ENCODE peak calls at places on chromosomes 12 and 14, in seven cellular contexts. H, N, Q, C, P, D and Y are unnamed samples.

GRCh38 chr12:4027412-4027811 is 154.2 kb upstream of the PARP11 start:
- DNase-seq in C (no peak), P (no peak), H (no peak), D (no peak), Q (no peak), N (peak), Y (no peak)

GRCh38 chr14:71720978-71721624 is 211.1 kb upstream of the RGS6 start:
- DNase-seq in D (no peak), H (peak), C (peak), P (peak), Q (no peak), N (peak), Y (peak)

GRCh38 chr14:100117647-100118376 is 41.6 kb downstream of the DEGS2 start:
- DNase-seq in H (no peak), Q (no peak), C (no peak), P (no peak), D (no peak), N (no peak), Y (no peak)

GRCh38 chr12:27133022-27133590 is 50.7 kb upstream of the C12orf71 start:
- DNase-seq in P (no peak), D (no peak), H (no peak), C (no peak), N (no peak), Q (no peak), Y (no peak)

GRCh38 chr14:70641548-70642312 is at the start of gene TTC9:
- DNase-seq in P (no peak), H (peak), Q (peak), N (no peak), D (peak), C (no peak), Y (no peak)

GRCh38 chr12:52913424-52913821 is 8.5 kb upstream of the KRT8 start:
- DNase-seq in C (no peak), Q (no peak), N (no peak), D (no peak), H (no peak), P (no peak), Y (no peak)

GRCh38 chr12:47079894-47080724 is at the start of gene AMIGO2:
- DNase-seq in D (peak), P (no peak), H (peak), Q (peak), C (peak), N (no peak), Y (peak)

GRCh38 chr12:94100254-94100653 is 48.1 kb upstream of the PLXNC1 start:
- DNase-seq in N (no peak), D (no peak), P (no peak), Q (no peak), H (peak), C (no peak), Y (peak)

GRCh38 chr14:37779480-37779879 is 184.1 kb downstream of the TTC6 start:
- DNase-seq in H (no peak), C (no peak), Q (no peak), P (no peak), D (no peak), N (no peak), Y (no peak)

GRCh38 chr14:27409936-27410335 is 812.1 kb upstream of the NOVA1 start:
- DNase-seq in P (no peak), N (no peak), D (no peak), C (no peak), Q (no peak), H (no peak), Y (no peak)

GRCh38 chr14:59751578-59751977 is 119.0 kb downstream of the RTN1 start:
- DNase-seq in H (no peak), Q (no peak), N (no peak), P (no peak), C (no peak), D (no peak), Y (no peak)

GRCh38 chr14:81127785-81128184 is 93.0 kb downstream of the GTF2A1 start:
- DNase-seq in P (no peak), H (peak), C (peak), D (no peak), Q (no peak), N (no peak), Y (peak)

GRCh38 chr12:120588948-120589930 is 8.0 kb upstream of the POP5 start:
- DNase-seq in Q (no peak), P (no peak), N (no peak), C (no peak), D (peak), H (no peak), Y (no peak)

GRCh38 chr14:20657216-20658211 is 16.0 kb upstream of the OR6S1 start:
- DNase-seq in D (no peak), P (no peak), Q (no peak), H (no peak), N (peak), C (no peak), Y (no peak)

GRCh38 chr12:91743727-91744126 is 401.9 kb downstream of the BTG1 start:
- DNase-seq in P (no peak), N (no peak), D (no peak), C (no peak), Q (no peak), H (no peak), Y (no peak)

GRCh38 chr12:121668750-121669524 is 517 bp downstream of the MORN3 start:
- DNase-seq in P (no peak), Q (peak), D (no peak), H (peak), N (peak), C (peak), Y (no peak)

GRCh38 chr12:104386461-104386860 is 70.3 kb upstream of the CHST11 start:
- DNase-seq in Q (no peak), C (no peak), P (no peak), D (no peak), N (no peak), H (no peak), Y (no peak)

GRCh38 chr12:71942259-71942658 is 3.6 kb downstream of the TPH2 start:
- DNase-seq in H (no peak), D (no peak), P (no peak), C (no peak), N (no peak), Q (no peak), Y (no peak)

GRCh38 chr14:71620401-71620800 is 311.8 kb upstream of the RGS6 start:
- DNase-seq in H (peak), N (no peak), P (no peak), Q (no peak), D (no peak), C (peak), Y (peak)

GRCh38 chr14:75294649-75295033 is 16.0 kb downstream of the FOS start:
- DNase-seq in C (no peak), D (no peak), N (no peak), H (no peak), Q (no peak), P (no peak), Y (no peak)

GRCh38 chr12:51238037-51238509 is 553 bp upstream of the DAZAP2 start:
- DNase-seq in C (no peak), P (no peak), Q (no peak), N (no peak), D (no peak), H (no peak), Y (no peak)

GRCh38 chr14:60981626-60982455 is 796 bp downstream of the SLC38A6 start:
- DNase-seq in P (no peak), C (peak), D (no peak), Q (no peak), N (peak), H (peak), Y (peak)

GRCh38 chr12:19139795-19140194 is 10.3 kb downstream of the PLEKHA5 start:
- DNase-seq in P (no peak), H (no peak), Q (no peak), C (no peak), N (no peak), D (no peak), Y (no peak)

GRCh38 chr14:105577339-105577861 is 51.0 kb downstream of the TMEM121 start:
- DNase-seq in N (no peak), C (no peak), H (no peak), P (no peak), Q (no peak), D (no peak), Y (no peak)

DNA sequence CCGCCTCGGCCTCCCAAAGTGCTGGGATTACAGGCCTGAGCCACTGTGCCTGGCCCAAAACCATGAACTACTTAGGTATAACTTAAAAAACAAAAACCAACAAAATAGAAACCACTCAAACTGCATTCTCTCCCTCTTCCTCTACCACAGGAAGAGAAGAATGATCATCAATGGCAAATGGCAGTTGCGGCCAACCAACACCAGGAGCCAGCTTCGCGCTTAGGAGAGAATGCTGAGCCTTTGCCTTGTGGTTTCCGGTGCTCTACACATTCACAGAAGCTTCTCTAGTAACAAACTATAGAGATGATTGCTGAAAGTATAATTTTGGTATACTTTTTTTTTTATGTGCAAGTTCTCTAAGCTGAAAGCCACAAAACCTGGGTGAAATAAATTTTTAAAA is 17.1 kb downstream of the CATSPERB start:
- DNase-seq in C (no peak), N (no peak), P (no peak), D (no peak), Q (no peak), H (no peak), Y (no peak)
- TF ChIP-seq CTCF in C (no peak), N (peak), P (no peak), D (no peak), Q (no peak), H (no peak), Y (no peak)

GRCh38 chr14:32495435-32495734 is 166.3 kb downstream of the AKAP6 start:
- DNase-seq in N (no peak), H (no peak), D (no peak), P (no peak), Q (no peak), C (no peak), Y (no peak)
- H3K4me3 ChIP-seq in N (no peak), H (peak), D (peak), P (peak), Q (no peak), C (no peak), Y (no peak)

DNA sequence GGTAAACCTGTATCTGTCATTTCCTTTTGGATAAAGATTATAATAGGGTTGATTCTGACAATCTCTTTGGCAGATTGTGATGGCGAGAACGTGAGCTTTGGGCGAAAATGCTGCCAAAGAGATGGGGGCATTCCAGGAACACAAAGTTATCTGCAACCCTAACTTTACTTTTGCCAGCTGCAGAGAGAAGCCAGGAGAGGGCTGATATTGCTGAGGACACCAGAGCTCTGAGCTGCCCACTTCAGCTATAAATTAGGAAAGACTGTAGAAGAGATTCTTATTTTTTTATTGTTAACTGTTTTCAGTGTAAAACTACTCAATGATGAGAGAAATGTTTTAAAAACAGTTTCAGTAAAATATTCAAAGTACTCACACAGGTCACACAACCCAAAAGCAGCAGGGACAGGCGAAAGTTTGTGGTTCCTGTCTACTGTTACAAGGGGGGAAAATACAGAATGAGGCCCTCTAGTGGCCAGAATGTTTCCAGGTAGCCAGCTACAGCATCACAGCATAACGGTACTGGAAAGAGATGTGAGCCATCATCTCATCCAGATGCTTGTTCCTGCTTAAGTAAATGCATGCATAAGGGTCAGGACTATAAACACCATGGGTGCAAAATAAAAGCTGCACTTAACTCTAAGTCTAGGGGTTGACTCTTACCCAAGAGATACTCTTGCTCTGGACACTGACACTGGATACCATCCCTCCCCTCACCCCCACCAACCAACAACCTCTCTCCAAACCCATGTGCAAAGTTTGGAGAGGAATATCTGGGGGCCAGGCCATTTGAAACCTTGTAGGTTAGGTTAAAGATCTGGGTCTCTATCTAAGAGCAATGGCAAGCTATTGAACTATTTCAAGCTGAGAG is 498.4 kb downstream of the RMST start:
- DNase-seq in Q (no peak), H (peak), N (peak), P (no peak), D (no peak), C (peak), Y (peak)
- TF ChIP-seq CTCF in Q (peak), H (peak), N (peak), P (peak), D (peak), C (peak), Y (peak)

DNA sequence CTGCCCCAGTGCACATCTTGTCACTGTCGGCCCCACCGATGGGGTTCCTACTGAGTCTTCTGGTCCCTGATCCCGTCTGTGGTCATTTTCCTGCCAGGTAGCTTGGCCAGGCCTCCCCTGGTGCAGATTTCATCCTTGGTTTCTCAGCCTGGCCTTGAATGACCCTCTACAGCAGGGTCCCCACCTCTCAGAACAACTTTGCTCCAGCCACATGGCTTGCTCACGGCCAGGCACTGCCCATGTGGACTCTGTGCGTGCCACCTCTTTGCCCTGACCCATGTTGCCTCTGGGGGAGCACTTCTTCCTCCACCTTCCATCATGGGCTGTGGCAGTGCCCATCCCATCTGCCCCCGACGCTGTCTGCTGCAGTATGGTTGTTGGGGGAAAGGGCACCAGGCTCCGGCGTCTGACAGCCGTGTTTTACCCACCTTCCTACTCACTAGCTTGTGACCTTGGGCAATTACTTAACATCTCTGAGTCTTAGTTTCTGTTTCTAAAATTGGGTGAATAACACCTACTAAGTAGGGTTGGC is 2.0 kb upstream of the PTPN6 start:
- DNase-seq in D (peak), H (no peak), C (no peak), Q (peak), N (no peak), P (no peak), Y (no peak)
- H3K4me3 ChIP-seq in D (no peak), H (no peak), C (no peak), Q (no peak), N (no peak), P (no peak), Y (no peak)

GRCh38 chr12:29241821-29242591 is 92.9 kb downstream of the FAR2 start:
- DNase-seq in D (no peak), P (peak), C (peak), H (peak), N (peak), Q (no peak), Y (peak)
- TF ChIP-seq CTCF in D (peak), P (no peak), C (peak), H (peak), N (peak), Q (no peak), Y (peak)